ENCODE peak calls at places on chromosomes 1 and 21, in four cellular contexts. One of them, this sample, is unnamed. For H3K4me1, the result is how much of the 10 kb centered on the place peaks cover.

GRCh38 chr1:1847501-1848289 is 43.2 kb downstream of the GNB1 start:
- DNase-seq in HepG2: no peak
- DNase-seq in H1: no peak
- DNase-seq in K562: no peak
- DNase-seq in this sample: no peak

GRCh38 chr1:95301614-95302013 is 67.6 kb downstream of the RWDD3 start:
- DNase-seq in HepG2: no peak
- DNase-seq in K562: no peak
- DNase-seq in H1: no peak
- DNase-seq in this sample: no peak

GRCh38 chr1:155179107-155180031 is 5.7 kb downstream of the TRIM46 start:
- DNase-seq in K562: no peak
- DNase-seq in H1: no peak
- DNase-seq in HepG2: no peak
- DNase-seq in this sample: no peak

GRCh38 chr1:58047265-58047858 is 499.2 kb downstream of the OMA1 start:
- DNase-seq in H1: peak
- DNase-seq in K562: peak
- DNase-seq in HepG2: peak
- DNase-seq in this sample: no peak

GRCh38 chr1:43225168-43225567 is 44.6 kb upstream of the TMEM125 start:
- DNase-seq in K562: peak
- DNase-seq in HepG2: no peak
- DNase-seq in H1: no peak
- DNase-seq in this sample: no peak

GRCh38 chr1:33810571-33810970 is 53.3 kb upstream of the HMGB4 start:
- DNase-seq in H1: peak
- DNase-seq in K562: no peak
- DNase-seq in HepG2: no peak
- DNase-seq in this sample: no peak

GRCh38 chr1:180909005-180909414 is 3.7 kb upstream of the KIAA1614 start:
- DNase-seq in K562: no peak
- DNase-seq in HepG2: no peak
- DNase-seq in H1: peak
- DNase-seq in this sample: no peak

GRCh38 chr1:7476402-7476801 is 294.7 kb upstream of the VAMP3 start:
- DNase-seq in H1: no peak
- DNase-seq in K562: no peak
- DNase-seq in HepG2: no peak
- DNase-seq in this sample: no peak

GRCh38 chr1:69567847-69568434 is at the start of gene LRRC7:
- DNase-seq in HepG2: no peak
- DNase-seq in K562: peak
- DNase-seq in H1: peak
- DNase-seq in this sample: no peak

GRCh38 chr1:1616838-1617237 is 1.5 kb downstream of the MIB2 start:
- DNase-seq in H1: no peak
- DNase-seq in HepG2: no peak
- DNase-seq in K562: no peak
- DNase-seq in this sample: no peak

GRCh38 chr1:83102630-83103071 is 896.3 kb downstream of the TTLL7 start:
- DNase-seq in HepG2: no peak
- DNase-seq in H1: no peak
- DNase-seq in K562: no peak
- DNase-seq in this sample: no peak

GRCh38 chr21:45100866-45101265 is 26.5 kb downstream of the ADARB1 start:
- DNase-seq in H1: no peak
- DNase-seq in HepG2: no peak
- DNase-seq in K562: no peak
- DNase-seq in this sample: no peak
- H3K4me1 ChIP-seq in H1: under half
- H3K4me1 ChIP-seq in HepG2: under half
- H3K4me1 ChIP-seq in K562: under half
- H3K4me1 ChIP-seq in this sample: under half

GRCh38 chr1:38127432-38127831 is 80.8 kb upstream of the POU3F1 start:
- DNase-seq in HepG2: no peak
- DNase-seq in K562: no peak
- DNase-seq in H1: no peak
- DNase-seq in this sample: no peak

GRCh38 chr1:38123356-38123755 is 76.8 kb upstream of the POU3F1 start:
- DNase-seq in H1: no peak
- DNase-seq in K562: no peak
- DNase-seq in HepG2: no peak
- DNase-seq in this sample: no peak

GRCh38 chr1:38126970-38127369 is 80.4 kb upstream of the POU3F1 start:
- DNase-seq in H1: no peak
- DNase-seq in K562: no peak
- DNase-seq in HepG2: no peak
- DNase-seq in this sample: no peak

GRCh38 chr1:38125837-38126520 is 79.4 kb upstream of the POU3F1 start:
- DNase-seq in H1: no peak
- DNase-seq in K562: no peak
- DNase-seq in HepG2: no peak
- DNase-seq in this sample: no peak

GRCh38 chr1:38125016-38125415 is 78.4 kb upstream of the POU3F1 start:
- DNase-seq in H1: no peak
- DNase-seq in HepG2: no peak
- DNase-seq in K562: no peak
- DNase-seq in this sample: no peak
- TF ChIP-seq FOSL1 in H1: no peak
- TF ChIP-seq FOSL1 in HepG2: no peak
- TF ChIP-seq FOSL1 in K562: no peak
- TF ChIP-seq FOSL1 in this sample: no peak

DNA sequence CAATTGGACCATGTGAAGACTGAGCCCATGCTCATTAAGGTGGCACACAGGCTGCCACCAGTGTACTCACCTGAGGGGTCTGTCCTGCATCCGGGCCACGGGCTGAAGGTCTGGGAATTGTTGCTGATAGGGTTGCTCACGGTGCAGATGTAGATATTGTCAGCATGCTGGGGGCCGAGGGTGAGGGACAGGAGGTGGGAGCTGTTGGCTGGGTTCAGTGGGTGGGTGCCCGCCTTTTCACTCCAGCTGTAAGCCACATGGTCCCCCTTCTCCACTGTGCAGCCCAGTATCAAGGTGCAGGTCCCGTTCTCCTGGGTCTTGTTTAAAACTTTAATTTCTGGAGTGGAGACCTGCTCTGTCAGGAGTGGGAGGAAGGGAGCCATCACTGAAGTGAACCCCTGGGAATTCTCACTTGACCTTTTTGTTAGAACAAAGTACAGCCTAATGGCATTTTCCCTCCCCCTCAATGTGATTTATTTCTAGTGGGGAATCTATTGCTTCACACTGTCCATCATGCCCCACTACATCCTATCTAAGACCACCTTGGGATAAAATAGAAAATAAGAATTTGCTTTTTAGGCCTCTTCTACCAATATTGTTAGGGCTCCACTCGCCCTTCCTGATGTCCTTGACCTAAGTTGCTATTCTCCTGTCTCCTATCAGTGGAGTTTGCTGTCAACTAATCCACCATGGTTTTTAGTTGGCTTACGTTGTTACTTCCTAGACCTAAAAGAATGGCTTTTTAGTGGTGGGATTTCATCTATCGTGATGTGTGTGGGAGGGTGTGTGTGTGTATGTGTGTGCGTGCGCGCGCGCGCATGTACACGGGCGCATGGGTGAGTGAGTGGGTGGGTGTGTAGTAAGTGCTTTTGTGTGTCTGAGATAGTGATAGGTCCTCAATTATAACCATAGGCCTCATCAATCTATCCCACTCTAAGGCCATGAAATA is 12.0 kb downstream of the SLAMF1 start:
- DNase-seq in H1: no peak
- DNase-seq in K562: no peak
- DNase-seq in HepG2: no peak
- DNase-seq in this sample: no peak
- H3K4me1 ChIP-seq in H1: under half
- H3K4me1 ChIP-seq in K562: under half
- H3K4me1 ChIP-seq in HepG2: under half
- H3K4me1 ChIP-seq in this sample: under half

DNA sequence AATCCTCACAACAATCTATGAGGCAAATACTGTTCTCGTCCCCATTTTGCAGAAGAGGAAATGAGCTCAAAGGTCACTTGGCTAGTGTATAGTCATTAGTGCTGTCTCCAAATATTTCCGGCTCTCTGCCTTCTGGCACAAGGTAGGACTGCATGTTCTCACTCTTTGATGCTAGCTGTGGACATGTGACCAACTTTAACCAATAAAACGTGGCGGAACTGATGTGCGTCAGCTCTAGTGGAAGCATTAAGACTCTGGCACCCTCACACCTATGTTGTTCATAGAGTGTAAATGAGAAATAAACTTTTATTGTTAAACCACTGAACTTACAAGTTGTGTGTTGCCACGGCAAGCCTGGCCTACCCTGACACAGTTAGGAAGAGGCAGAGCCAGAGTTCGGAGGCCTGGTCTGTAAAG is 5.0 kb upstream of the KIF21B start:
- DNase-seq in K562: no peak
- DNase-seq in HepG2: peak
- DNase-seq in H1: no peak
- DNase-seq in this sample: no peak
- TF ChIP-seq FOSL1 in K562: no peak
- TF ChIP-seq FOSL1 in HepG2: no peak
- TF ChIP-seq FOSL1 in H1: no peak
- TF ChIP-seq FOSL1 in this sample: no peak

GRCh38 chr1:112700290-112701226 is 6.4 kb downstream of the RHOC start:
- DNase-seq in K562: peak
- DNase-seq in H1: peak
- DNase-seq in HepG2: peak
- DNase-seq in this sample: peak

GRCh38 chr1:112702420-112703261 is 4.3 kb downstream of the RHOC start:
- DNase-seq in H1: no peak
- DNase-seq in K562: no peak
- DNase-seq in HepG2: no peak
- DNase-seq in this sample: no peak

GRCh38 chr1:112702067-112702395 is 4.9 kb downstream of the RHOC start:
- DNase-seq in H1: no peak
- DNase-seq in HepG2: no peak
- DNase-seq in K562: no peak
- DNase-seq in this sample: no peak

GRCh38 chr1:112699425-112700144 is 7.3 kb downstream of the RHOC start:
- DNase-seq in K562: no peak
- DNase-seq in H1: no peak
- DNase-seq in HepG2: no peak
- DNase-seq in this sample: no peak

GRCh38 chr1:112701227-112702066 is 5.5 kb downstream of the RHOC start:
- DNase-seq in K562: no peak
- DNase-seq in H1: no peak
- DNase-seq in HepG2: no peak
- DNase-seq in this sample: no peak
- H3K4me1 ChIP-seq in K562: half or more
- H3K4me1 ChIP-seq in H1: half or more
- H3K4me1 ChIP-seq in HepG2: half or more
- H3K4me1 ChIP-seq in this sample: half or more

DNA sequence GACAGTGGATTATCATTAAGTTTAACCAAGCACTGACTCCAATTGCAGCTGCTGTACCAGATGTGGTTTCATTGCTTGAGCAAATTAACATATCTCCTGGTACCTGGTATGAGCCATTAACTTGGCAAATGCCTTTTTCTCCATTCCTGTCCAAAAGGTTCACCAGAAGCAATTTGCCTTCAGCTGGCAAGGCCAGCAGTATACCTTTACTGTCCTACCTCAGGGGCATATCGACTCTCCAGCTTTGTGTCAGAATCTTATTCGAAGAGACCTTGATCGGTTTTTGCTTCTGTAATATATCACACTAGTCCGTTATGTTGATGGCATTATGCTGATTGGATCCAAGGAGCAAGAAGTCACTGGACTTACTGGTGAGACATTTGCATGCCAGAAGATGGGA is 9.5 kb upstream of the GTF2B start:
- DNase-seq in H1: no peak
- DNase-seq in K562: no peak
- DNase-seq in HepG2: no peak
- DNase-seq in this sample: no peak
- TF ChIP-seq FOSL1 in H1: no peak
- TF ChIP-seq FOSL1 in K562: no peak
- TF ChIP-seq FOSL1 in HepG2: no peak
- TF ChIP-seq FOSL1 in this sample: no peak

DNA sequence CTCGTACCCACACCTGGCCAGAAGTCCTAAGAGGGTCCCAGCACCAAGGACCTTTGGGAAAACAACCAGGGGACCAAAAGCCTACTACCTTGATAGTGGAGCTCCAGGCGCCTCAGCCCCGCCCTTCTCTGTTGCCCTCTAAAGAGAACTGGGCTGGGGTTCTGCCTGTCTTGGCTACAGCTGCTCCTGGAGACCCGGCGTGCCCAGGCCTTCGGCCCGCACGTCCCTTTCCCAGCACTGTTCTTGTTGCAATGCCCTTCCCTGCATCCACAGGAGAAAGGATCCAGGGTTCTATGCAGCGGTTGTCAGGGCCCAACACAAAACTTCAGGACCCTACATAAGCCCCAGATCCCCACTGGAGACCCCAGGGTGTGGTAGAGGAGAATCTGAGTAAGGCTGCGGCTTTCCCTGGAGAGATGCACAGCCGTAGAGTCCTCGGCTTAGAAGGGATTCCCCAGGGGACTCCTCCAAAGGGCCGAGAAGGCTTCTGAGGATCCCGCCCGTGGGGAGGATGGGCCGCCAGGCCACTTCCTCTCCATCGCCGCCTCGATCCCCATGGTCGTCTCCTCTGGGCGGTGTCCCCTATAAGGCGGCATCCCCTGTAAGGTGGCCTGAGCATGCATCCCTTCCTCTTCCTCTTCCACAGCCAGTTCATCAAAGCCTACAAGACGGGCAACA is 12.0 kb downstream of the SLC66A1 start:
- DNase-seq in K562: no peak
- DNase-seq in H1: no peak
- DNase-seq in HepG2: no peak
- DNase-seq in this sample: no peak
- H3K4me1 ChIP-seq in K562: under half
- H3K4me1 ChIP-seq in H1: under half
- H3K4me1 ChIP-seq in HepG2: under half
- H3K4me1 ChIP-seq in this sample: under half

GRCh38 chr1:109630081-109630880 is 10.6 kb downstream of the AMPD2 start:
- DNase-seq in HepG2: no peak
- DNase-seq in K562: peak
- DNase-seq in H1: peak
- DNase-seq in this sample: no peak
- TF ChIP-seq FOSL1 in HepG2: no peak
- TF ChIP-seq FOSL1 in K562: no peak
- TF ChIP-seq FOSL1 in H1: no peak
- TF ChIP-seq FOSL1 in this sample: no peak

GRCh38 chr1:149995927-149996326 is 14.6 kb downstream of the OTUD7B start:
- DNase-seq in K562: no peak
- DNase-seq in HepG2: no peak
- DNase-seq in H1: no peak
- DNase-seq in this sample: no peak
- H3K4me1 ChIP-seq in K562: under half
- H3K4me1 ChIP-seq in HepG2: under half
- H3K4me1 ChIP-seq in H1: under half
- H3K4me1 ChIP-seq in this sample: under half